ENCODE peak calls at places on chromosome 13, in nine cellular contexts. F is stimulated activated CD8-positive, alpha-beta memory T cell treated with anti-CD3 and anti-CD28 coated beads, Interleukin-4, amount 100 ng/mL, for 1 hour; E is NK-92 treated with Interleukin-12 subunit alpha and Interleukin-12 subunit beta, amount 100 ng/mL, for 24 hours; V is stimulated activated CD4-positive, alpha-beta T cell treated with anti-CD3 and anti-CD28 coated beads, Interleukin-2, amount 100 ng/mL, for 24 hours; A is ecto neural progenitor cell; O is T-helper 2 cell; S is AG04450; C is tibial nerve; L is stimulated activated naive CD8-positive, alpha-beta T cell treated with anti-CD3 and anti-CD28 coated beads, Interleukin-15, amount 100 ng/mL, for 72 hours. M is an unnamed sample.

GRCh38 chr13:31767175-31767900 is 28.0 kb downstream of the RXFP2 start:
- DNase-seq in F (no peak), E (no peak), V (no peak), A (no peak), O (no peak), S (peak; percentile 48), C (no peak), L (no peak), M (no peak)

GRCh38 chr13:112959206-112959605 is 9.8 kb upstream of the MCF2L start:
- DNase-seq in F (no peak), E (no peak), V (no peak), A (no peak), O (no peak), S (no peak), C (no peak), L (no peak), M (no peak)

GRCh38 chr13:110914293-110915056 is 394 bp downstream of the ANKRD10 start:
- DNase-seq in F (peak; percentile 39), E (peak; percentile 83), V (peak; percentile 78), A (peak; percentile 86), O (peak; percentile 64), S (no peak), C (peak; percentile 52), L (peak; percentile 84), M (no peak)

GRCh38 chr13:100537951-100538462 is 50.6 kb downstream of the GGACT start:
- DNase-seq in F (no peak), E (no peak), V (no peak), A (no peak), O (no peak), S (no peak), C (no peak), L (no peak), M (no peak)

GRCh38 chr13:90414691-90415596 is 932.5 kb upstream of the MIR17HG start:
- DNase-seq in F (no peak), E (no peak), V (no peak), A (no peak), O (no peak), S (peak; percentile 37), C (no peak), L (no peak), M (no peak)

GRCh38 chr13:33453911-33454310 is 168.4 kb upstream of the STARD13 start:
- DNase-seq in F (no peak), E (no peak), V (no peak), A (no peak), O (no peak), S (no peak), C (no peak), L (no peak), M (no peak)

GRCh38 chr13:94312511-94313191 is 166.8 kb downstream of the DCT start:
- DNase-seq in F (no peak), E (no peak), V (no peak), A (peak; percentile 50), O (no peak), S (no peak), C (no peak), L (no peak), M (no peak)

GRCh38 chr13:40568246-40568645 is 98.2 kb downstream of the FOXO1 start:
- DNase-seq in F (no peak), E (no peak), V (no peak), A (no peak), O (no peak), S (no peak), C (no peak), L (no peak), M (no peak)

GRCh38 chr13:51044023-51044665 is 66.9 kb downstream of the C13orf42 start:
- DNase-seq in F (no peak), E (no peak), V (no peak), A (no peak), O (no peak), S (no peak), C (no peak), L (no peak), M (no peak)

GRCh38 chr13:112971288-112971643 is 2.3 kb downstream of the MCF2L start:
- DNase-seq in F (no peak), E (no peak), V (no peak), A (no peak), O (no peak), S (no peak), C (no peak), L (no peak), M (no peak)

GRCh38 chr13:98664047-98664446 is 87.1 kb upstream of the STK24 start:
- DNase-seq in F (no peak), E (peak; percentile 9), V (peak; percentile 70), A (no peak), O (no peak), S (no peak), C (no peak), L (peak; percentile 60), M (no peak)

GRCh38 chr13:24923305-24923640 is 159.3 kb downstream of the RNF17 start:
- DNase-seq in F (no peak), E (no peak), V (no peak), A (no peak), O (no peak), S (peak; percentile 47), C (no peak), L (peak; percentile 24), M (no peak)

GRCh38 chr13:34156841-34157365 is 339.0 kb downstream of the RFC3 start:
- DNase-seq in F (no peak), E (no peak), V (no peak), A (no peak), O (no peak), S (peak; percentile 72), C (peak; percentile 16), L (peak; percentile 38), M (peak; percentile 35)

GRCh38 chr13:85312071-85312470 is 487.1 kb downstream of the SLITRK6 start:
- DNase-seq in F (no peak), E (no peak), V (no peak), A (no peak), O (no peak), S (no peak), C (no peak), L (no peak), M (no peak)

GRCh38 chr13:106649495-106649894 is 81.6 kb upstream of the ARGLU1 start:
- DNase-seq in F (no peak), E (no peak), V (no peak), A (no peak), O (no peak), S (no peak), C (no peak), L (no peak), M (no peak)

GRCh38 chr13:41915096-41915495 is 45.8 kb downstream of the VWA8 start:
- DNase-seq in F (no peak), E (no peak), V (no peak), A (no peak), O (no peak), S (no peak), C (no peak), L (no peak), M (no peak)

GRCh38 chr13:61414686-61415664 is 674 bp downstream of the PCDH20 start:
- DNase-seq in F (no peak), E (no peak), V (no peak), A (peak; percentile 85), O (no peak), S (no peak), C (no peak), L (no peak), M (no peak)

GRCh38 chr13:30866692-30867669 is 39.1 kb upstream of the MEDAG start:
- DNase-seq in F (no peak), E (no peak), V (no peak), A (no peak), O (no peak), S (no peak), C (no peak), L (no peak), M (no peak)

GRCh38 chr13:113110048-113110851 is 4.7 kb downstream of the F7 start:
- DNase-seq in F (no peak), E (no peak), V (no peak), A (no peak), O (no peak), S (no peak), C (no peak), L (no peak), M (no peak)

GRCh38 chr13:53151692-53152421 is 123.2 kb downstream of the OLFM4 start:
- DNase-seq in F (no peak), E (peak; percentile 80), V (no peak), A (peak; percentile 73), O (no peak), S (no peak), C (no peak), L (peak; percentile 39), M (no peak)